ENCODE peak calls at places on chromosomes 6 and 20, in four cellular contexts. I is IMR-90, V is HepG2, Z is K562. Y is an unnamed sample.

GRCh38 chr6:26170951-26171841 is 84.0 kb downstream of the HFE start:
- DNase-seq in Z (no peak), V (no peak), I (no peak), Y (no peak)

GRCh38 chr6:96394727-96395126 is 126.9 kb upstream of the UFL1 start:
- DNase-seq in Z (no peak), I (no peak), V (peak), Y (no peak)

GRCh38 chr20:17621229-17621968 is 51.5 kb downstream of the DSTN start:
- DNase-seq in V (no peak), Z (no peak), I (no peak), Y (no peak)

GRCh38 chr20:57744206-57744605 is 34.4 kb upstream of the PMEPA1 start:
- DNase-seq in Z (no peak), I (no peak), V (no peak), Y (no peak)

GRCh38 chr20:64241061-64241460 is 14.5 kb upstream of the PCMTD2 start:
- DNase-seq in Z (no peak), I (no peak), V (no peak), Y (no peak)

GRCh38 chr20:3312940-3313656 is 74.1 kb upstream of the SLC4A11 start:
- DNase-seq in I (peak), V (peak), Z (no peak), Y (peak)

GRCh38 chr20:42161228-42161829 is 543.2 kb upstream of the CHD6 start:
- DNase-seq in Z (no peak), I (no peak), V (no peak), Y (no peak)

GRCh38 chr6:14266266-14266665 is 148.7 kb downstream of the CD83 start:
- DNase-seq in Z (no peak), I (no peak), V (no peak), Y (no peak)

GRCh38 chr6:51901766-51902165 is 185.6 kb downstream of the PKHD1 start:
- DNase-seq in Z (no peak), I (no peak), V (no peak), Y (no peak)

GRCh38 chr20:24163501-24163900 is 174.9 kb upstream of the GGTLC1 start:
- DNase-seq in I (no peak), V (no peak), Z (no peak), Y (no peak)

GRCh38 chr6:130697661-130698535 is 129.3 kb upstream of the SMLR1 start:
- DNase-seq in V (peak), Z (peak), I (peak), Y (peak)

GRCh38 chr6:44216677-44217331 is at the start of gene MYMX:
- DNase-seq in V (no peak), Z (peak), I (no peak), Y (no peak)

GRCh38 chr6:43334466-43335095 is 26.0 kb upstream of the CRIP3 start:
- DNase-seq in Z (peak), V (peak), I (peak), Y (peak)

GRCh38 chr6:136180729-136181128 is 69.4 kb downstream of the MTFR2 start:
- DNase-seq in V (no peak), Z (no peak), I (no peak), Y (no peak)
- TF ChIP-seq BHLHE40 in V (no peak), Z (no peak), I (no peak), Y (no peak)

DNA sequence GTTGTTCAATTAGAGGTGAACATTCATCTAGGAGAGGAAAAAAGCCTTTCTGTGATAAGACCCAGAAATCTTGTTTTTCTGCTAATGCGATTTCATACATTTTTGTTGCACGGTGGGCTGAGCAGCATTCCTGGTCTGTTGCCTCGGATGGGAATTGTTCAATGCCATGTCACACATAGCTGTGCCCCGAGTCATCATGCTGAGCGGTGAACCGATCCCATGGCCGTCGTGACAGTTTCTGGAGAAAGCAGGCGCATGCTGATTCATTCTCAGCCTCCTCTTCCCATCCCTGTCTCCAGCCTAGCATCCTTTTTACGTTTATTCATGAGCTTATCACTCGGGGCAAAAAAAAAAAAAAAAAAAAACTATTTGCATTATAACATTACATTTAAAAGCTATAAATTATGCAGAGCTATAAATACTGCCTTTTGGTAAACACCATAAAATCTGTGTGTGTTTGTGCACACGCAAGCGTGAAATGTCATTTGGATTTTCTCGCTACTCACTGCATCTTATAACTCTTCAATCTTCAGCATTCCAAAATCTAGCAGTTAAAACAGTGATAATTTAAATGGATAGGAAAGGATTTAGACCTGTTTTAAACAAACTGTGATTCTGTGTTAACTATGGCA is 58.9 kb upstream of the IFNGR1 start:
- DNase-seq in V (peak), I (peak), Z (no peak), Y (peak)
- TF ChIP-seq MAZ in V (no peak), I (no peak), Z (no peak), Y (no peak)

DNA sequence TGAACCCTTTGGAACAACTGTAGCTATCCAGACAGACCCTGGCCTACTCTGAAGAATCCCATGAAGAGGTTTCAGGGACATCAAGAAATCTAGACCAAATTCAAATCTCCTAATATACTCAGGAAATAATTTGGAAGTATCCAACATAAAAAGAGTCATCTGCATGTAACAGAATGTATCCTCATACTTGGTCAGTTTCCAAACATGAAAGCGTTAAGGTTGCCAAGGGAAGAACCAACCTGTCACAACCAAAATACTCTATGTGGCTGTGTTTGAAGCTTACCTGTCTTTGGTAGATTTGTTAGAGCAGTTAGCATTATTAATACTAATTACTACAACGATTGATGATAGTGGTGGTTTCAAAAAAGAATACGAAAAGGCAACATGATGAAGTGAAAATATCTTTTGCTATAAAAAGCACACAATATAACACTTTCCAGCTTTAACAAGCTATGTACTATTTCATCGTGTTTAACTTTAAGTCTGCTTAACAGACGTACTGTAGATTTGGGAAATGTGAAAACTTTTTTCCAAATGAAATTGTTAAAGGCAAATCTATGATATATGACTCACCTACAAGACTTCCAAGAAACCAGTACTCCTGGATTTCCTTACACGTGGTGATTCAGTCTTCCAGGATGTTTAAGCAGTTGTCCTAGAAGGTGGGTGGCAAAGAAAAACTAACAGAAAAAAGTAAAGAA is 46.6 kb upstream of the ENPP1 start:
- DNase-seq in Z (no peak), I (peak), V (no peak), Y (no peak)
- TF ChIP-seq RAD21 in Z (no peak), I (no peak), V (no peak), Y (no peak)

GRCh38 chr6:32083812-32084768 is 25.0 kb downstream of the TNXB start:
- DNase-seq in V (no peak), Z (no peak), I (no peak), Y (no peak)

GRCh38 chr6:32081168-32081624 is 27.9 kb downstream of the TNXB start:
- DNase-seq in Z (peak), I (peak), V (no peak), Y (no peak)

GRCh38 chr6:32081676-32082075 is 27.5 kb downstream of the TNXB start:
- DNase-seq in V (no peak), Z (no peak), I (no peak), Y (no peak)

GRCh38 chr6:32084780-32085179 is 24.4 kb downstream of the TNXB start:
- DNase-seq in Z (no peak), I (no peak), V (no peak), Y (no peak)

GRCh38 chr6:32082951-32083350 is 26.2 kb downstream of the TNXB start:
- DNase-seq in Z (no peak), V (no peak), I (no peak), Y (peak)
- TF ChIP-seq BHLHE40 in Z (no peak), V (no peak), I (no peak), Y (no peak)

GRCh38 chr6:133646021-133646682 is 242.8 kb upstream of the TCF21 start:
- DNase-seq in V (no peak), Z (no peak), I (peak), Y (peak)
- TF ChIP-seq MAZ in V (no peak), Z (no peak), I (no peak), Y (no peak)

GRCh38 chr6:33837971-33838665 is 34.3 kb upstream of the MLN start:
- DNase-seq in I (peak), Z (no peak), V (no peak), Y (no peak)
- TF ChIP-seq RAD21 in I (no peak), Z (no peak), V (no peak), Y (no peak)

DNA sequence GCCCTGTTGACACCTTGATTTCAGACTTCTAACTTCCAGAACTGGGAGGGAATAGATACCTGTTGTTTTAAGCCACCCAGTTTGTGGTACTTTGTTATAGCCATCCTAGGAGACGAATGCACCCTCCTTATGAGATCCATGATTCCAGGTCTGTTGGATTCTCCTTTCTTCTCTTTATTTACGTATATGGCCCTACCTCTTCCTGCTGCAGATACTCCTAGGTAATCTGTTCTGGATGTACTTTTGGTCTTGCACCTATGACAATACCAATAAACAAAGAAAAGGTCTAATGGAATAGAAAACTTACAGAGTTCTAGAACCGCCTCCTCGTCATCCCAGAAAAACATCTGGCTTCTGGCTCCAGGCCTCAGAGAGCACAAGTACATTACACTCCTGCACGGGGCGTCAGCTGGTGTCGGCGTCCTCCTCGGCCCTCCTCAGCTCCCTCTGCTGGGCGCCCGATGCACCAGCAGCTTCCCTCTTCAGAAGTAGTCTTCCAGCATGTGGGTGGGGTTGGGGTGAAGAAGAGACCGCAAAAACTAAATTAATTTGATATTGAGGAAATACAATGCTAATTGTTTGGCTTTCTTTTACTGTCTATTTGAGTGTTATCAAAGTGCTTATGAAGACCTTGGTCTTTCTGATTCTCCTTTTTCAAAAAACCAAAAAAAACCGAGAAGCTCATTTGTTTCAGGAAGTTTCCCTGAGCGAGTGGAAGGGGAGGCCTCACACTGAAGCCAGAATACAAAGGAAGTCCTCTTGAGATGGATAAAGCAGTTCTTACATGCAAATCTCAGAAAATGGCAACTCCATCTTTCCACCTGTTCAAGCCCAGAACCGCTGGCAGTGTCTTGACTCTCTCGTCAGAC is 9.7 kb upstream of the ATXN1 start:
- DNase-seq in V (peak), Z (peak), I (peak), Y (peak)
- TF ChIP-seq BHLHE40 in V (no peak), Z (peak), I (peak), Y (no peak)

GRCh38 chr6:143325379-143326140 is 124.9 kb downstream of the ADAT2 start:
- DNase-seq in V (no peak), I (peak), Z (no peak), Y (no peak)
- TF ChIP-seq MAZ in V (no peak), I (no peak), Z (no peak), Y (no peak)

DNA sequence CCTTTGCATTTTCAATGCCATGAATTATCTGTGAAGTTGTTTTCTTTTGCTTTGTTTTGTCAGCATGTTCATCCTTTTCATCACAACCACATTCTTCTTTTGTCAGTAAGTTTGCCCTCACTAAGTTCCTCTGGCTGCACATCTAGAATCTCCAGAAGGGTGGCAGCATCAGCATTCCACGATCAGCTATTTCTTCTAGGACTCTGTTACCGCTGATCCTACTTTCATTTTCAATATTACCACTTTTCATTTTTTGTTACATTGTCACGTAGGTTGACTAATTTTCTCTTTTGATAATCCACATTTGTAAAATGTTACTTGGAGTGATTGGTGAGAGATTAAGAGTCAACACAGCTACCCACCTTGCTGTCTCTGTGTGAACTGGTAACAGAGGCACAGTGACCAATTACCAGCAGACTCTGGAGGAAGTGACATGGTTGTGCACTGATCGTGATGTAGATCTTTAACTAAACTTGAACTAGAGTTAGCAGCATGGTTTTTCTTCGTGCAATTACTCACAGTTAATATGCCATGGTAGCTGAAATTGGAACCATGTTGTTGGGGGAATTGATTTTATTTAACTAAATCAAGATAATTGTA is 307.9 kb upstream of the SLC35B3 start:
- DNase-seq in V (peak), I (no peak), Z (no peak), Y (peak)
- TF ChIP-seq RAD21 in V (no peak), I (no peak), Z (no peak), Y (no peak)

DNA sequence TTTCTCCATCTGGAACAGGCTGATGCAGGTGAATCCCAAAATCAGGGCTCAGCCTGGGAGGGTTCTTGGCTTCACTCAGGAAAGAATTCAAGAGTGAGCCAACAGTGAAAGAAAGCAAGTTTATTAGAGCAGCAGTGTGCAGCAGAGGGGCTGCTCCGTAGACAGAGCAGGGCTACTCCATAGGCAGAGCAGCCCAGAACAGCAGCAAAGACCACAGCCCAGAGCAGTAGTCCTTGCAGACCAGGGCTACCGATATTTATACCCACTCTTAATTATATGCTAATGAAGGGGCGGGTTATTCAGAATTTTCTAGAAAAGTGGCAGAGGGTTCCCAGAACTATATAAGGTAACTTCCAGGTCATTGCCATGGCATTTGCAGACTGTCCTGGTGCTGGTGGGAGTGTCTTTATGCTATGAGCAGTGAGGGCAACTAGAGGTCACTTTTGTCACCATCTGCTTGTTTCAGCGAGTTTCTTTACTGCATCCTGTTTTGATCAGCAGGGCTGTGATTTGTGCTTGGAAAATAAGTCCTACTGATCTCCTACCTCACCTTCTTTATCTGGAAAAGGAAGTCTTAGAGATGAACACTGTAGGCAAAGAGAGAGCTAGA is 39.8 kb upstream of the PTPN1 start:
- DNase-seq in V (no peak), Z (no peak), I (no peak), Y (no peak)
- TF ChIP-seq BHLHE40 in V (no peak), Z (no peak), I (no peak), Y (no peak)

Y was measured in A549.